ENCODE peak calls at places on chromosomes 13 and 19, in six cellular contexts. One of them, this sample, is unnamed.

GRCh38 chr19:39568604-39569003 is 28.6 kb upstream of the EID2 start:
- DNase-seq in left colon: no peak
- DNase-seq in fibroblast of lung: peak; percentile 23
- DNase-seq in stimulated activated CD4-positive, alpha-beta T cell treated with anti-CD3 and anti-CD28 coated beads, TNF-alpha, amount 100 ng/mL, for 48 hours: no peak
- DNase-seq in immature natural killer cell: no peak
- DNase-seq in nucleus accumbens: no peak
- DNase-seq in this sample: no peak

GRCh38 chr19:54158812-54159351 is 639 bp downstream of the LENG1 start:
- DNase-seq in left colon: no peak
- DNase-seq in immature natural killer cell: no peak
- DNase-seq in fibroblast of lung: no peak
- DNase-seq in stimulated activated CD4-positive, alpha-beta T cell treated with anti-CD3 and anti-CD28 coated beads, TNF-alpha, amount 100 ng/mL, for 48 hours: no peak
- DNase-seq in nucleus accumbens: no peak
- DNase-seq in this sample: no peak

GRCh38 chr19:46408611-46409039 is 4.7 kb downstream of the CCDC8 start:
- DNase-seq in fibroblast of lung: no peak
- DNase-seq in nucleus accumbens: peak; percentile 51
- DNase-seq in left colon: peak; percentile 47
- DNase-seq in stimulated activated CD4-positive, alpha-beta T cell treated with anti-CD3 and anti-CD28 coated beads, TNF-alpha, amount 100 ng/mL, for 48 hours: no peak
- DNase-seq in immature natural killer cell: no peak
- DNase-seq in this sample: no peak

GRCh38 chr13:70424928-70425327 is 316.7 kb upstream of the KLHL1 start:
- DNase-seq in nucleus accumbens: no peak
- DNase-seq in fibroblast of lung: no peak
- DNase-seq in left colon: no peak
- DNase-seq in immature natural killer cell: no peak
- DNase-seq in stimulated activated CD4-positive, alpha-beta T cell treated with anti-CD3 and anti-CD28 coated beads, TNF-alpha, amount 100 ng/mL, for 48 hours: no peak
- DNase-seq in this sample: peak; percentile 28

GRCh38 chr13:47114030-47114429 is 217.2 kb upstream of the HTR2A start:
- DNase-seq in left colon: no peak
- DNase-seq in nucleus accumbens: no peak
- DNase-seq in immature natural killer cell: no peak
- DNase-seq in stimulated activated CD4-positive, alpha-beta T cell treated with anti-CD3 and anti-CD28 coated beads, TNF-alpha, amount 100 ng/mL, for 48 hours: no peak
- DNase-seq in fibroblast of lung: peak; percentile 88
- DNase-seq in this sample: no peak

GRCh38 chr13:102198418-102199322 is 203.2 kb downstream of the FGF14 start:
- DNase-seq in stimulated activated CD4-positive, alpha-beta T cell treated with anti-CD3 and anti-CD28 coated beads, TNF-alpha, amount 100 ng/mL, for 48 hours: no peak
- DNase-seq in fibroblast of lung: peak; percentile 50
- DNase-seq in nucleus accumbens: no peak
- DNase-seq in immature natural killer cell: no peak
- DNase-seq in left colon: no peak
- DNase-seq in this sample: no peak

GRCh38 chr13:109846185-109846584 is 59.8 kb upstream of the IRS2 start:
- DNase-seq in fibroblast of lung: no peak
- DNase-seq in nucleus accumbens: no peak
- DNase-seq in immature natural killer cell: no peak
- DNase-seq in left colon: no peak
- DNase-seq in stimulated activated CD4-positive, alpha-beta T cell treated with anti-CD3 and anti-CD28 coated beads, TNF-alpha, amount 100 ng/mL, for 48 hours: no peak
- DNase-seq in this sample: no peak

GRCh38 chr19:40223135-40223822 is 3.2 kb downstream of the CCNP start:
- DNase-seq in stimulated activated CD4-positive, alpha-beta T cell treated with anti-CD3 and anti-CD28 coated beads, TNF-alpha, amount 100 ng/mL, for 48 hours: no peak
- DNase-seq in immature natural killer cell: no peak
- DNase-seq in nucleus accumbens: no peak
- DNase-seq in left colon: peak; percentile 46
- DNase-seq in fibroblast of lung: no peak
- DNase-seq in this sample: no peak

GRCh38 chr19:13959962-13960862 is 7.9 kb downstream of the DCAF15 start:
- DNase-seq in fibroblast of lung: no peak
- DNase-seq in nucleus accumbens: no peak
- DNase-seq in stimulated activated CD4-positive, alpha-beta T cell treated with anti-CD3 and anti-CD28 coated beads, TNF-alpha, amount 100 ng/mL, for 48 hours: no peak
- DNase-seq in immature natural killer cell: peak; percentile 30
- DNase-seq in left colon: no peak
- DNase-seq in this sample: no peak

GRCh38 chr13:114022876-114023275 is 49.0 kb upstream of the C13orf46 start:
- DNase-seq in fibroblast of lung: no peak
- DNase-seq in immature natural killer cell: no peak
- DNase-seq in left colon: no peak
- DNase-seq in stimulated activated CD4-positive, alpha-beta T cell treated with anti-CD3 and anti-CD28 coated beads, TNF-alpha, amount 100 ng/mL, for 48 hours: no peak
- DNase-seq in nucleus accumbens: no peak
- DNase-seq in this sample: no peak

GRCh38 chr13:107365466-107366215 is 797.7 kb upstream of the ARGLU1 start:
- DNase-seq in left colon: no peak
- DNase-seq in nucleus accumbens: no peak
- DNase-seq in stimulated activated CD4-positive, alpha-beta T cell treated with anti-CD3 and anti-CD28 coated beads, TNF-alpha, amount 100 ng/mL, for 48 hours: no peak
- DNase-seq in fibroblast of lung: peak; percentile 74
- DNase-seq in immature natural killer cell: no peak
- DNase-seq in this sample: no peak

GRCh38 chr19:6947745-6948144 is 60.4 kb downstream of the ADGRE1 start:
- DNase-seq in left colon: peak; percentile 26
- DNase-seq in nucleus accumbens: no peak
- DNase-seq in stimulated activated CD4-positive, alpha-beta T cell treated with anti-CD3 and anti-CD28 coated beads, TNF-alpha, amount 100 ng/mL, for 48 hours: peak; percentile 44
- DNase-seq in immature natural killer cell: no peak
- DNase-seq in fibroblast of lung: peak; percentile 29
- DNase-seq in this sample: no peak

GRCh38 chr13:30486230-30487074 is 20.7 kb upstream of the HMGB1 start:
- DNase-seq in immature natural killer cell: no peak
- DNase-seq in stimulated activated CD4-positive, alpha-beta T cell treated with anti-CD3 and anti-CD28 coated beads, TNF-alpha, amount 100 ng/mL, for 48 hours: no peak
- DNase-seq in nucleus accumbens: no peak
- DNase-seq in left colon: no peak
- DNase-seq in fibroblast of lung: peak; percentile 56
- DNase-seq in this sample: no peak

GRCh38 chr19:16951529-16951928 is 62.7 kb downstream of the F2RL3 start:
- DNase-seq in nucleus accumbens: no peak
- DNase-seq in immature natural killer cell: no peak
- DNase-seq in left colon: no peak
- DNase-seq in fibroblast of lung: peak; percentile 25
- DNase-seq in stimulated activated CD4-positive, alpha-beta T cell treated with anti-CD3 and anti-CD28 coated beads, TNF-alpha, amount 100 ng/mL, for 48 hours: no peak
- DNase-seq in this sample: no peak

GRCh38 chr13:25732146-25732865 is 319.5 kb downstream of the SHISA2 start:
- DNase-seq in fibroblast of lung: peak; percentile 87
- DNase-seq in nucleus accumbens: no peak
- DNase-seq in immature natural killer cell: no peak
- DNase-seq in stimulated activated CD4-positive, alpha-beta T cell treated with anti-CD3 and anti-CD28 coated beads, TNF-alpha, amount 100 ng/mL, for 48 hours: no peak
- DNase-seq in left colon: no peak
- DNase-seq in this sample: no peak

GRCh38 chr13:97978661-97979450 is 25.4 kb downstream of the IPO5 start:
- DNase-seq in fibroblast of lung: peak; percentile 41
- DNase-seq in left colon: no peak
- DNase-seq in stimulated activated CD4-positive, alpha-beta T cell treated with anti-CD3 and anti-CD28 coated beads, TNF-alpha, amount 100 ng/mL, for 48 hours: no peak
- DNase-seq in immature natural killer cell: no peak
- DNase-seq in nucleus accumbens: no peak
- DNase-seq in this sample: no peak

GRCh38 chr19:8610041-8610927 is at the start of gene ADAMTS10:
- DNase-seq in fibroblast of lung: peak; percentile 63
- DNase-seq in stimulated activated CD4-positive, alpha-beta T cell treated with anti-CD3 and anti-CD28 coated beads, TNF-alpha, amount 100 ng/mL, for 48 hours: no peak
- DNase-seq in immature natural killer cell: peak; percentile 74
- DNase-seq in nucleus accumbens: peak; percentile 11
- DNase-seq in left colon: no peak
- DNase-seq in this sample: no peak

GRCh38 chr13:102571075-102571474 is 25.7 kb upstream of the TPP2 start:
- DNase-seq in left colon: no peak
- DNase-seq in stimulated activated CD4-positive, alpha-beta T cell treated with anti-CD3 and anti-CD28 coated beads, TNF-alpha, amount 100 ng/mL, for 48 hours: no peak
- DNase-seq in fibroblast of lung: no peak
- DNase-seq in immature natural killer cell: no peak
- DNase-seq in nucleus accumbens: no peak
- DNase-seq in this sample: no peak

GRCh38 chr13:77492982-77493381 is 42.5 kb upstream of the SCEL start:
- DNase-seq in stimulated activated CD4-positive, alpha-beta T cell treated with anti-CD3 and anti-CD28 coated beads, TNF-alpha, amount 100 ng/mL, for 48 hours: no peak
- DNase-seq in immature natural killer cell: no peak
- DNase-seq in nucleus accumbens: no peak
- DNase-seq in left colon: no peak
- DNase-seq in fibroblast of lung: peak; percentile 46
- DNase-seq in this sample: peak; percentile 15